ENCODE peak calls at places on chromosome 7, in four cellular contexts. B is HCT116, Q is stomach, N is breast epithelium. X is an unnamed sample.

GRCh38 chr7:69403169-69403568 is 195.1 kb upstream of the AUTS2 start:
- DNase-seq in N (no peak), Q (no peak), B (no peak), X (no peak)

GRCh38 chr7:27213904-27214586 is 14.2 kb upstream of the HOXA13 start:
- DNase-seq in B (no peak), Q (no peak), N (no peak), X (peak; percentile 44)

GRCh38 chr7:977326-978048 is 2.1 kb upstream of the COX19 start:
- DNase-seq in Q (peak; percentile 53), N (no peak), B (no peak), X (no peak)

GRCh38 chr7:27176962-27177794 is 3.1 kb upstream of the HOXA10 start:
- DNase-seq in N (no peak), Q (no peak), B (no peak), X (no peak)

GRCh38 chr7:47931788-47932425 is 16.4 kb downstream of the PKD1L1 start:
- DNase-seq in N (no peak), Q (no peak), B (no peak), X (peak; percentile 40)

GRCh38 chr7:120052884-120053382 is 220.0 kb upstream of the KCND2 start:
- DNase-seq in Q (no peak), B (no peak), N (no peak), X (peak; percentile 90)

GRCh38 chr7:142586611-142587010 is 162.7 kb upstream of the PRSS1 start:
- DNase-seq in Q (no peak), B (no peak), N (no peak), X (no peak)

GRCh38 chr7:112093409-112093808 is 112.8 kb downstream of the DOCK4 start:
- DNase-seq in Q (no peak), B (no peak), N (no peak), X (no peak)

GRCh38 chr7:100620804-100621203 is 8.5 kb downstream of the MOSPD3 start:
- DNase-seq in N (no peak), Q (no peak), B (no peak), X (no peak)

GRCh38 chr7:2403718-2404648 is 572 bp downstream of the CHST12 start:
- DNase-seq in Q (peak; percentile 44), B (no peak), N (no peak), X (no peak)

GRCh38 chr7:26444554-26444953 is 152.9 kb downstream of the SNX10 start:
- DNase-seq in B (no peak), Q (no peak), N (no peak), X (no peak)

GRCh38 chr7:88361357-88361756 is 54.7 kb upstream of the STEAP4 start:
- DNase-seq in Q (no peak), N (no peak), B (no peak), X (no peak)

GRCh38 chr7:84665339-84665738 is 470.8 kb upstream of the SEMA3A start:
- DNase-seq in B (no peak), N (no peak), Q (no peak), X (no peak)

GRCh38 chr7:44103941-44104879 is at the start of gene AEBP1:
- DNase-seq in N (no peak), Q (no peak), B (no peak), X (no peak)

GRCh38 chr7:44971991-44972441 is 6.8 kb downstream of the MYO1G start:
- DNase-seq in B (no peak), N (no peak), Q (no peak), X (no peak)

GRCh38 chr7:128381161-128381821 is 19.8 kb upstream of the PRRT4 start:
- DNase-seq in B (peak; percentile 33), Q (no peak), N (no peak), X (no peak)

GRCh38 chr7:127252736-127253288 is at the start of gene GRM8:
- DNase-seq in Q (peak; percentile 39), B (no peak), N (no peak), X (no peak)

GRCh38 chr7:157547102-157547501 is 210.3 kb downstream of the DNAJB6 start:
- DNase-seq in B (no peak), N (peak; percentile 31), Q (no peak), X (no peak)

GRCh38 chr7:126702242-126703016 is 550.3 kb downstream of the GRM8 start:
- DNase-seq in Q (no peak), B (no peak), N (no peak), X (no peak)

GRCh38 chr7:147146169-147146568 is 1029.6 kb downstream of the CNTNAP2 start:
- DNase-seq in Q (no peak), N (no peak), B (no peak), X (no peak)

GRCh38 chr7:149855368-149856305 is 17.5 kb downstream of the ZNF862 start:
- DNase-seq in B (peak; percentile 78), Q (no peak), N (no peak), X (no peak)

GRCh38 chr7:3267928-3268690 is 32.9 kb upstream of the SDK1 start:
- DNase-seq in Q (no peak), N (no peak), B (no peak), X (no peak)

GRCh38 chr7:44796504-44797328 is at the start of gene PPIA:
- DNase-seq in Q (peak; percentile 99), N (peak; percentile 99), B (peak; percentile 97), X (peak; percentile 98)

GRCh38 chr7:78232806-78233205 is 434.2 kb downstream of the PHTF2 start:
- DNase-seq in B (no peak), Q (no peak), N (no peak), X (no peak)

GRCh38 chr7:70807650-70808049 is 324.3 kb upstream of the GALNT17 start:
- DNase-seq in Q (no peak), B (no peak), N (no peak), X (no peak)

GRCh38 chr7:91348686-91349085 is 84.5 kb downstream of the FZD1 start:
- DNase-seq in N (no peak), Q (no peak), B (no peak), X (no peak)

GRCh38 chr7:129762387-129762969 is 151.0 kb downstream of the NRF1 start:
- DNase-seq in N (no peak), Q (no peak), B (no peak), X (peak; percentile 88)

GRCh38 chr7:157493776-157494175 is 157.0 kb downstream of the DNAJB6 start:
- DNase-seq in B (no peak), N (no peak), Q (peak; percentile 11), X (no peak)

GRCh38 chr7:105439174-105439893 is 50.6 kb upstream of the SRPK2 start:
- DNase-seq in Q (peak; percentile 37), N (no peak), B (no peak), X (no peak)

GRCh38 chr7:44565097-44565794 is 8.5 kb downstream of the DDX56 start:
- DNase-seq in Q (peak; percentile 73), N (peak; percentile 79), B (no peak), X (no peak)

GRCh38 chr7:135320277-135320676 is 86.6 kb downstream of the STRA8 start:
- DNase-seq in Q (peak; percentile 79), B (no peak), N (peak; percentile 73), X (no peak)

GRCh38 chr7:5494683-5495561 is 71.3 kb upstream of the TNRC18 start:
- DNase-seq in B (peak; percentile 48), N (peak; percentile 80), Q (peak; percentile 77), X (no peak)
- H3K4me3 ChIP-seq in B (peak overlapping the region; percentile 16), N (no peak overlapping the region), Q (peak overlapping the region; percentile 35), X (peak overlapping the region; percentile 10)

GRCh38 chr7:75626954-75627353 is 111.8 kb downstream of the HIP1 start:
- DNase-seq in Q (no peak), N (no peak), B (no peak), X (no peak)

GRCh38 chr7:75628055-75628454 is 110.7 kb downstream of the HIP1 start:
- DNase-seq in N (no peak), Q (no peak), B (no peak), X (no peak)

GRCh38 chr7:75629042-75629441 is 109.7 kb downstream of the HIP1 start:
- DNase-seq in Q (no peak), N (no peak), B (no peak), X (no peak)

GRCh38 chr7:75630549-75630948 is 108.2 kb downstream of the HIP1 start:
- DNase-seq in B (no peak), Q (no peak), N (no peak), X (no peak)

DNA sequence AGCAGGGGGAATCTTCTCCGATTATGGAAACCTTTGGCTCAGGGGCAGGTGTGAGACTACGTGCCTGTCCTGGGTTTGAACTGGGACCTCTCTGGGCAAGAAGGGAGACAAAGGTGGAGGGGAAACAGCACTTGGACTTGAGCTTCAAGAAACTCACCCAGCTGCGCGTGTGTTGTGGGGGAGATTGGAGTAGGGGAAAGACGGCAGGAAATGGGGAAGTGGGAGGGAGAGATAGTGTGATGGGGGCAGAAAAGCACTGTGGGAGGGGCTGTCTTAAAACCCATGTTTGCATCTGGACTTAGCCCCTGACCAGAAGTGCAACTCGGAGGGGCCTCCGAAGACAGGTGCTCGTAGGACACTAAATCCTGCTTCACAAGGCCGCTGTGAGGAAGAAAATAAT is 107.0 kb downstream of the HIP1 start:
- DNase-seq in B (no peak), N (no peak), Q (no peak), X (no peak)
- H3K27ac ChIP-seq in B (no peak overlapping the region), N (no peak overlapping the region), Q (no peak overlapping the region), X (no peak overlapping the region)

GRCh38 chr7:51325231-51325630 is 8.6 kb upstream of the COBL start:
- DNase-seq in B (no peak), N (no peak), Q (no peak), X (no peak)

GRCh38 chr7:51328351-51328801 is 11.8 kb upstream of the COBL start:
- DNase-seq in N (no peak), B (no peak), Q (no peak), X (no peak)

GRCh38 chr7:51325937-51326336 is 9.3 kb upstream of the COBL start:
- DNase-seq in B (no peak), Q (no peak), N (no peak), X (no peak)

GRCh38 chr7:51327287-51327717 is 10.7 kb upstream of the COBL start:
- DNase-seq in Q (no peak), B (no peak), N (no peak), X (no peak)

DNA sequence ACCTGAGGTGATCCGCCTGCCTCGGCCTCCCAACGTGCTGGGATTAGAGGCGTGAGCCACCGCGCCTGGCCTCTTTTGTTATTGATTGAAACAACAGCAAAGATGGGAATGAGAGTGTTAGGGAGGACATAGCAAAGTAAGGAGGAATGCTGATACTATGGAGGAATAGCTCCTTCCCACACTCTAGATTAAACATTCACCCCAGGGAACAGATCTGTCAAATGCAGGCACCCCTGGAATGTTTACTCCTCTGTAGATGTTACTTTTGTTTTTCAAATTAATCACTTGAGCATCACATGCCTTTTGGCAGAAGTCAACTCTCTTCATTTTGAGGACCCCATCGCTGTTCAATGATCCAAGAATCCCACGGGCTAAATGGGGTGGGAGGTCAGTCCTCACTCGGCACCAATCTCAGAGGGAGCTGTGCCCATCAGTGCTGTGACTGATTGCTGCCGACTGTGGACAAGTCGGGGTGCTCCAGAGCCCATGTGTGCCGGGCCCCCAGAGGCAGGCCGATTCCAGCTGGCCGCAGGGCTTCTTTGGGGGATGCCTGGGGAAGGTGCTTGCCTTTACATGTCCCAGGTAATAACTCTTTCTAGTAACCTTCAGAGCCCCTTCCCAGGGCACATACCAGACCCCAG is 10.2 kb upstream of the COBL start:
- DNase-seq in Q (no peak), B (no peak), N (no peak), X (no peak)
- TF ChIP-seq POLR2AphosphoS5 in Q (no peak), B (no peak), N (no peak), X (no peak)

GRCh38 chr7:101857358-101857794 is 40.0 kb downstream of the CUX1 start:
- DNase-seq in B (no peak), Q (no peak), N (no peak), X (no peak)

GRCh38 chr7:101858437-101859385 is 41.3 kb downstream of the CUX1 start:
- DNase-seq in B (no peak), Q (no peak), N (no peak), X (no peak)

GRCh38 chr7:101854084-101854865 is 36.8 kb downstream of the CUX1 start:
- DNase-seq in N (no peak), Q (no peak), B (no peak), X (no peak)

GRCh38 chr7:101856488-101857357 is 39.3 kb downstream of the CUX1 start:
- DNase-seq in B (peak; percentile 97), Q (peak; percentile 97), N (peak; percentile 92), X (no peak)

GRCh38 chr7:101853684-101854083 is 36.3 kb downstream of the CUX1 start:
- DNase-seq in Q (no peak), N (no peak), B (no peak), X (no peak)
- H3K4me3 ChIP-seq in Q (no peak overlapping the region), N (no peak overlapping the region), B (no peak overlapping the region), X (no peak overlapping the region)

X was measured in vagina.